ENCODE peak calls at places on chromosome 11, in five cellular contexts. H is astrocyte of the spinal cord, J is ovary, T is fibroblast of lung, K is psoas muscle. F is an unnamed sample.

GRCh38 chr11:70028147-70028855 is 49.8 kb upstream of the ANO1 start:
- DNase-seq in H (no peak), J (no peak), T (no peak), K (no peak), F (no peak)

GRCh38 chr11:122399375-122399774 is 256.1 kb upstream of the UBASH3B start:
- DNase-seq in H (no peak), J (no peak), T (no peak), K (no peak), F (no peak)

GRCh38 chr11:128190312-128190711 is 397.0 kb downstream of the ETS1 start:
- DNase-seq in H (no peak), J (no peak), T (no peak), K (no peak), F (no peak)

GRCh38 chr11:122348658-122349451 is 232.8 kb upstream of the BLID start:
- DNase-seq in H (no peak), J (no peak), T (no peak), K (no peak), F (no peak)

GRCh38 chr11:77204792-77205466 is 76.9 kb downstream of the MYO7A start:
- DNase-seq in H (no peak), J (peak), T (no peak), K (no peak), F (no peak)

GRCh38 chr11:121654506-121655480 is 202.0 kb upstream of the SORL1-AS1 start:
- DNase-seq in H (no peak), J (no peak), T (peak), K (no peak), F (no peak)

GRCh38 chr11:47863189-47863892 is 15.2 kb upstream of the NUP160 start:
- DNase-seq in H (peak), J (no peak), T (peak), K (no peak), F (peak)

GRCh38 chr11:125621995-125622394 is 3.0 kb upstream of the CHEK1 start:
- DNase-seq in H (peak), J (no peak), T (peak), K (no peak), F (peak)

GRCh38 chr11:116232364-116232801 is 540.4 kb downstream of the BUD13 start:
- DNase-seq in H (no peak), J (no peak), T (peak), K (no peak), F (no peak)

GRCh38 chr11:73306069-73306468 is 2.0 kb upstream of the ARHGEF17 start:
- DNase-seq in H (no peak), J (no peak), T (no peak), K (no peak), F (no peak)

GRCh38 chr11:131724436-131724995 is 354.1 kb downstream of the NTM start:
- DNase-seq in H (no peak), J (no peak), T (no peak), K (no peak), F (no peak)

GRCh38 chr11:110856993-110857812 is 145.0 kb upstream of the ARHGAP20 start:
- DNase-seq in H (peak), J (no peak), T (peak), K (no peak), F (peak)

DNA sequence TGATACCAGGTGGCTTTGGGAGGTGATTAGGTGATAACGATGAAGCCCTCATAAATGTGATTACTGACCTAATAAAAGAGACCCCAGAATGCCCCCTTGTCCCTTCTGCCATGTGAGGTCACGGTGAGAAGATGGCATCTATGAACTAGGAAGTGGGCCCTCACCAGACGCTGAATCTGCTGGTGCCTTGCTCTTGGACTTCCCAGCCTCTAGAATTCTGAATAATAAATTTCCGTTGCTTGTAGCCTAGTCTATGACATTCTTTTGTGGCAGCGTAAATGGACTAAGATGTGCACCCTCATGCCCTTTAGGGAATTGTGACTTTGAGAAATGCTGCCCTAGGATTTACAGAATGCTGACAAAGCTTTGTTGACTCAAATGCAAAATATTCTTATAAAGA is 24.9 kb upstream of the EHF start:
- DNase-seq in H (no peak), J (no peak), T (no peak), K (no peak), F (no peak)
- H3K4me3 ChIP-seq in H (no peak), J (no peak), T (no peak), K (no peak), F (no peak)

GRCh38 chr11:113974741-113975470 is at the start of gene HTR3A:
- DNase-seq in H (no peak), J (peak), T (no peak), K (peak), F (peak)
- TF ChIP-seq CTCF in H (no peak), J (no peak), T (no peak), K (no peak), F (no peak)

DNA sequence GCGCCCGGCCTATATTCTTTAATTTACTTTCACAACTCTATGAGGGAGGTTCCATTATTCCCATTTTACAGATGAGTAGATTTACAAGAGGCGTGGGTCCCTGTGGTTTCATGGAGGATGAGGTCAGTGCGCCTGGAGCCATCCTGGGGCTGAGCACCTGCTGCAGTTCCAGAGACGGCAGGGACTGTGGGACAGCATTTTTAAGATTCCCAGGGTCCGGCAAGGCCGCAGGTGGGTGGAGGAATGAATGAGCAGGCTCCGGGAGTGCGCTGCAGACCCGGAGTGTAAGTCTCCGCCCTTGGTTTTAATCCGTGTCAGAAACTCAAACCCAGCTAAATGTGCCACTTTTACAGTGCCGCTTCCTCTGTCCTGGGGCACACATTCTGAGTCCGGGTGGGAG is 4.1 kb upstream of the CHRM1 start:
- DNase-seq in H (no peak), J (no peak), T (no peak), K (no peak), F (no peak)
- H3K4me3 ChIP-seq in H (no peak), J (no peak), T (no peak), K (peak), F (no peak)

DNA sequence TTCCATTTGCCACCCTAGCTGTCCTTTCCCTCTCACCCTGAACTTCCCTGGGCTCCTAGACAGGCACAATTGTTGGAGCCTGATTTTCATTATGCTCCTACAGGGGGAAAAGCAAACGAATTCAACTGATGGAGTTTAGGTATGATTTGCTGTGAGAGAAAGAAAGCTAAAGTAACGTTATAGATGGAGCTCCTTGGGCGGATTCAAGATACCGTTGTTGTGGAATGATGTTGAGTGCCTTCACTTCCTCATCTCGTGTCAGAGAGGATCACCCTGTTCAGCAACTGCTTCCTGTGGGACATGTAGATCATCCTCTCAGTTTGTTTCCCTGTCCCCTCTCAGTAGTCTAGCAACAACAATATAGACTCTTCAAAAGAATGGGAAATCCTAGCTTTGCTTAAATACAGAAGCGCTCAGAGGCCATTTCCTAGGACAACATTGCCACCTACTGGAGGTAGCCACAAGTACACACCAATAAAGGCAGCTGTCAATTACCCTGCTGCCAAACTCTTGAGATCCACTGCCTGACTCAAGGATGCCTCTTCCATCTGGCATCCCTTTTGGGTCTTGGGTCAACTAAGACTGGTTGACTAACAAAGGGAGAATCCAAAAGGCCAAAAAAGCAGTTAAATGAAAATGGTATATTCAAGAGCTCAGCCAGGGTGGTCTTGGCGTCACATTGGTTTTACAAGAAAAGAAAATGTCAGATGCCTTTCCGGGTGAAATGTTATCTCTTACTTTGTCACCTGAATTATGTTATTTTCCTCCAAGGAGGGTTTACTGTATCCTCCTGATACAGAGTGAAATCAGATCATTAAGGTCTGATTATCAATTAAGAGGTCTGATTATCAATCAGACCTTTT is 13.5 kb upstream of the DTX4 start:
- DNase-seq in H (peak), J (no peak), T (peak), K (peak), F (peak)
- TF ChIP-seq CTCF in H (peak), J (no peak), T (peak), K (peak), F (peak)

GRCh38 chr11:11618973-11619435 is 2.8 kb downstream of the GALNT18 start:
- DNase-seq in H (no peak), J (no peak), T (no peak), K (no peak), F (no peak)
- H3K4me3 ChIP-seq in H (no peak), J (no peak), T (no peak), K (peak), F (no peak)

DNA sequence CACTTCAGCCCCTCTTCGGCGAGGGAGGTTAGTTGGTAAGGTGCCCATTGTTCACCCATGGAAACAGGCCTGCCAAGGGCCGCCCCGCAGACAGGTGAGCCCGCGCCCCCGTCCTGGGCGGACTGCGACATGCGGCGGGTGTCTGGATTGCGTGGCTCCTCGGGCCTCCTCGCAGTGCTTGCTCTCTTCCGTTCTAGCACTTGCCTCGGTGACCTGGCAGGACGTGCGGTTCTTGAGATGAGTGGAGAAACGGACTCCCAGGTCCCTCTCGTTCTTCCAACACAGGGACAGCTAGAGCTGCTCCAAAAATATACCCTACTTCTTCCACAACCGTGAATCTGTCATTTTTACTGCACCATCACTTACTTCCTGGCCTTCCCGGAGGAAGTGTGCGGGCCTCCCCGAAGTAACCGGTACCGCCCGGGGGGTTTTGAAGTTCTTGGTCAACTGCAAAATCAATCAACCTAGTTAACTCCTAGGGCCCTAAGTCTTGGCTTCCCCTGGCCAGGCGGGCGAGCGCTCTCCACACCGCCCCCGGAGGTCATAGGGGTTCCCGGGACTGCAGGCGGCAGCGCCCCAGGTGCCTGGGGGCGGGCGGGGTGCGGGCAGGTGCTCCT is 745 bp upstream of the ZBTB44 start:
- DNase-seq in H (no peak), J (peak), T (no peak), K (peak), F (no peak)
- TF ChIP-seq CTCF in H (no peak), J (no peak), T (no peak), K (no peak), F (no peak)

DNA sequence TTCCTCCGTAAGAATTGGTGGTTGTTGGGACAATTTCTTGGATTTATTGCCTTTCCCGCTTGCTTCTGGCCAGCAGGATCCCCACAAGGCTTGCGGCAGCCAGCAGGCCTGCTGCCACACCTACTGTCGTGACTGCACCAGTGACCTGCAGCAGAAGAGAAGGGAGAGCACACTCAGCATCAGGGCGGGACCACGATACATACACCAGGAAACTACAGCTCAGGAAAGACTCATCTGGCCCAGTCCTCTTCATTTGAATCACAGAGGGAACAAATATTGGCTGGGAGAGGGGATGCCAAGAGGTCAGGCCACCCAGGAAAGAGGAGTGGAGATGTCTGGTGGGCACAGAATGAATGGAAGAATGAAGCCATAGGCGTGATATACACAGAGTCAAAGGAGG is 10.3 kb downstream of the PLAAT2 start:
- DNase-seq in H (no peak), J (no peak), T (no peak), K (no peak), F (no peak)
- H3K4me3 ChIP-seq in H (no peak), J (no peak), T (no peak), K (no peak), F (no peak)